ENCODE peak calls at places on chromosome 1, in ten cellular contexts. L, U, Z, A, S, M, B, J, E and F are unnamed samples.

GRCh38 chr1:192489748-192490147 is 85.8 kb upstream of the RGS1 start:
- DNase-seq in L (no peak), U (peak), Z (peak), A (peak), S (peak), M (peak), B (no peak), J (peak), E (peak), F (peak)

GRCh38 chr1:42968654-42969053 is 10.0 kb upstream of the SLC2A1 start:
- DNase-seq in L (no peak), U (no peak), Z (no peak), A (no peak), S (no peak), M (no peak), B (no peak), J (no peak), E (no peak), F (no peak)

GRCh38 chr1:235953801-235954200 is 87.1 kb upstream of the LYST start:
- DNase-seq in L (no peak), U (peak), Z (no peak), A (no peak), S (peak), M (no peak), B (no peak), J (no peak), E (no peak), F (peak)

GRCh38 chr1:242205622-242206489 is 207.0 kb upstream of the MAP1LC3C start:
- DNase-seq in L (no peak), U (no peak), Z (peak), A (no peak), S (peak), M (no peak), B (no peak), J (no peak), E (no peak), F (peak)

GRCh38 chr1:230669543-230669942 is 27.3 kb downstream of the COG2 start:
- DNase-seq in L (no peak), U (no peak), Z (no peak), A (no peak), S (no peak), M (no peak), B (no peak), J (no peak), E (no peak), F (no peak)

GRCh38 chr1:201181726-201182125 is 8.9 kb upstream of the IGFN1 start:
- DNase-seq in L (no peak), U (no peak), Z (no peak), A (no peak), S (no peak), M (no peak), B (no peak), J (no peak), E (no peak), F (no peak)

GRCh38 chr1:212915245-212916091 is 34.9 kb upstream of the VASH2 start:
- DNase-seq in L (no peak), U (peak), Z (peak), A (no peak), S (peak), M (peak), B (no peak), J (no peak), E (no peak), F (peak)

GRCh38 chr1:3017440-3018050 is 3.7 kb upstream of the ACTRT2 start:
- DNase-seq in L (no peak), U (no peak), Z (no peak), A (no peak), S (no peak), M (no peak), B (no peak), J (no peak), E (no peak), F (no peak)

GRCh38 chr1:218531936-218532335 is 186.8 kb downstream of the TGFB2 start:
- DNase-seq in L (no peak), U (no peak), Z (no peak), A (no peak), S (no peak), M (no peak), B (no peak), J (no peak), E (no peak), F (no peak)

GRCh38 chr1:237239248-237239647 is 197.3 kb downstream of the RYR2 start:
- DNase-seq in L (no peak), U (no peak), Z (no peak), A (no peak), S (no peak), M (no peak), B (no peak), J (no peak), E (no peak), F (no peak)

GRCh38 chr1:79323240-79324025 is 316.9 kb upstream of the ADGRL4 start:
- DNase-seq in L (no peak), U (peak), Z (peak), A (no peak), S (peak), M (no peak), B (no peak), J (peak), E (no peak), F (peak)

GRCh38 chr1:101190441-101190840 is 46.4 kb upstream of the S1PR1 start:
- DNase-seq in L (no peak), U (no peak), Z (no peak), A (no peak), S (peak), M (no peak), B (no peak), J (no peak), E (no peak), F (no peak)

GRCh38 chr1:87869563-87869962 is 540.9 kb downstream of the LMO4 start:
- DNase-seq in L (no peak), U (peak), Z (peak), A (no peak), S (peak), M (no peak), B (no peak), J (no peak), E (no peak), F (peak)

GRCh38 chr1:869499-870244 is 54.1 kb upstream of the SAMD11 start:
- DNase-seq in L (no peak), U (peak), Z (peak), A (peak), S (peak), M (peak), B (peak), J (peak), E (peak), F (no peak)

GRCh38 chr1:66231162-66232077 is 302.5 kb upstream of the SGIP1 start:
- DNase-seq in L (no peak), U (peak), Z (no peak), A (no peak), S (peak), M (no peak), B (no peak), J (peak), E (no peak), F (no peak)

GRCh38 chr1:173405758-173406344 is 71.3 kb upstream of the PRDX6 start:
- DNase-seq in L (no peak), U (peak), Z (no peak), A (peak), S (peak), M (no peak), B (no peak), J (no peak), E (no peak), F (no peak)

GRCh38 chr1:156075158-156075557 is 7.1 kb downstream of the MEX3A start:
- DNase-seq in L (no peak), U (peak), Z (no peak), A (no peak), S (no peak), M (no peak), B (no peak), J (no peak), E (no peak), F (no peak)

GRCh38 chr1:54110991-54111390 is 41.8 kb downstream of the CDCP2 start:
- DNase-seq in L (no peak), U (no peak), Z (no peak), A (no peak), S (no peak), M (no peak), B (no peak), J (no peak), E (no peak), F (no peak)

GRCh38 chr1:178345238-178345637 is 151.5 kb downstream of the CLEC20A start:
- DNase-seq in L (no peak), U (no peak), Z (no peak), A (no peak), S (no peak), M (no peak), B (no peak), J (no peak), E (no peak), F (no peak)

GRCh38 chr1:227793948-227794812 is 21.3 kb upstream of the PRSS38 start:
- DNase-seq in L (no peak), U (peak), Z (peak), A (no peak), S (peak), M (peak), B (no peak), J (peak), E (no peak), F (peak)

GRCh38 chr1:7385471-7386225 is 385.4 kb upstream of the VAMP3 start:
- DNase-seq in L (no peak), U (no peak), Z (no peak), A (no peak), S (no peak), M (no peak), B (no peak), J (no peak), E (no peak), F (no peak)

GRCh38 chr1:154478639-154479038 is 23.4 kb upstream of the TDRD10 start:
- DNase-seq in L (no peak), U (peak), Z (no peak), A (peak), S (peak), M (no peak), B (no peak), J (peak), E (no peak), F (no peak)

GRCh38 chr1:114353233-114353632 is 157.8 kb downstream of the TRIM33 start:
- DNase-seq in L (no peak), U (peak), Z (peak), A (peak), S (peak), M (peak), B (no peak), J (no peak), E (no peak), F (peak)